ENCODE peak calls at places on chromosomes 12 and 14, in five cellular contexts. K is iPS-NIHi11, S is RCC 7860, G is activated B cell treated with CpG ODN at 0.5 μM for 24 hours, D is RWPE2. F is an unnamed sample.

GRCh38 chr12:4960030-4960429 is 50.3 kb downstream of the KCNA1 start:
- DNase-seq in K (peak), S (no peak), G (no peak), D (no peak), F (peak)

GRCh38 chr12:32024884-32025599 is 65.8 kb downstream of the RESF1 start:
- DNase-seq in K (no peak), S (no peak), G (no peak), D (no peak), F (peak)

GRCh38 chr12:92185052-92185451 is 39.4 kb upstream of the BTG1 start:
- DNase-seq in K (no peak), S (no peak), G (no peak), D (no peak), F (no peak)

GRCh38 chr12:54240129-54240528 is 39.8 kb downstream of the CBX5 start:
- DNase-seq in K (no peak), S (no peak), G (no peak), D (no peak), F (no peak)

GRCh38 chr14:75213172-75213571 is 36.8 kb upstream of the TMED10 start:
- DNase-seq in K (no peak), S (no peak), G (no peak), D (no peak), F (no peak)

GRCh38 chr12:89756638-89757321 is 48.1 kb upstream of the ATP2B1 start:
- DNase-seq in K (no peak), S (peak), G (no peak), D (no peak), F (peak)

GRCh38 chr12:128140551-128140950 is 126.4 kb upstream of the TMEM132C start:
- DNase-seq in K (no peak), S (no peak), G (no peak), D (no peak), F (no peak)

GRCh38 chr12:89859513-89860220 is 151.0 kb upstream of the ATP2B1 start:
- DNase-seq in K (no peak), S (no peak), G (no peak), D (no peak), F (no peak)

GRCh38 chr14:25400607-25401206 is 350.8 kb upstream of the STXBP6 start:
- DNase-seq in K (peak), S (peak), G (no peak), D (no peak), F (peak)

GRCh38 chr12:108190529-108190928 is 61.4 kb downstream of the WSCD2 start:
- DNase-seq in K (no peak), S (no peak), G (no peak), D (no peak), F (peak)

GRCh38 chr12:92235703-92236472 is 90.2 kb upstream of the BTG1 start:
- DNase-seq in K (no peak), S (no peak), G (no peak), D (no peak), F (no peak)

GRCh38 chr12:98123186-98123585 is 392.2 kb upstream of the TMPO start:
- DNase-seq in K (no peak), S (no peak), G (no peak), D (no peak), F (no peak)

GRCh38 chr14:51576899-51577298 is 74.8 kb upstream of the FRMD6 start:
- DNase-seq in K (no peak), S (no peak), G (no peak), D (no peak), F (no peak)

GRCh38 chr12:20339060-20339459 is 29.3 kb upstream of the PDE3A start:
- DNase-seq in K (no peak), S (no peak), G (no peak), D (no peak), F (no peak)

F was measured in left kidney.